ENCODE peak calls at places on chromosomes 13 and 19, in five cellular contexts. One of them, this sample, is unnamed.

GRCh38 chr19:36604656-36605100 is 435 bp upstream of the ZNF382 start:
- DNase-seq in fibroblast of lung: peak; percentile 17
- DNase-seq in glutamatergic neuron: peak; percentile 76
- DNase-seq in progenitor cell of endocrine pancreas: peak; percentile 43
- DNase-seq in lower leg skin: peak; percentile 86
- DNase-seq in this sample: peak; percentile 28

GRCh38 chr13:78604782-78605611 is 1.6 kb upstream of the POU4F1 start:
- DNase-seq in fibroblast of lung: no peak
- DNase-seq in glutamatergic neuron: peak; percentile 78
- DNase-seq in progenitor cell of endocrine pancreas: no peak
- DNase-seq in lower leg skin: no peak
- DNase-seq in this sample: no peak

GRCh38 chr13:52785721-52786120 is 46.1 kb upstream of the CNMD start:
- DNase-seq in glutamatergic neuron: no peak
- DNase-seq in lower leg skin: no peak
- DNase-seq in fibroblast of lung: no peak
- DNase-seq in progenitor cell of endocrine pancreas: no peak
- DNase-seq in this sample: no peak

GRCh38 chr13:51675385-51675784 is 91.1 kb downstream of the WDFY2 start:
- DNase-seq in lower leg skin: no peak
- DNase-seq in glutamatergic neuron: no peak
- DNase-seq in progenitor cell of endocrine pancreas: no peak
- DNase-seq in fibroblast of lung: no peak
- DNase-seq in this sample: no peak

GRCh38 chr13:23681253-23681652 is 111.0 kb downstream of the TNFRSF19 start:
- DNase-seq in lower leg skin: no peak
- DNase-seq in fibroblast of lung: peak; percentile 76
- DNase-seq in glutamatergic neuron: no peak
- DNase-seq in progenitor cell of endocrine pancreas: no peak
- DNase-seq in this sample: no peak

GRCh38 chr19:35519291-35519690 is 5.8 kb upstream of the DMKN start:
- DNase-seq in glutamatergic neuron: no peak
- DNase-seq in fibroblast of lung: peak; percentile 25
- DNase-seq in progenitor cell of endocrine pancreas: no peak
- DNase-seq in lower leg skin: no peak
- DNase-seq in this sample: no peak

GRCh38 chr19:43532571-43532961 is 422 bp upstream of the ZNF575 start:
- DNase-seq in lower leg skin: peak; percentile 88
- DNase-seq in fibroblast of lung: no peak
- DNase-seq in progenitor cell of endocrine pancreas: no peak
- DNase-seq in glutamatergic neuron: no peak
- DNase-seq in this sample: peak; percentile 14

GRCh38 chr19:55460670-55461258 is 678 bp downstream of the ISOC2 start:
- DNase-seq in glutamatergic neuron: peak; percentile 77
- DNase-seq in lower leg skin: peak; percentile 97
- DNase-seq in progenitor cell of endocrine pancreas: peak; percentile 59
- DNase-seq in fibroblast of lung: peak; percentile 82
- DNase-seq in this sample: peak; percentile 55

GRCh38 chr19:47112166-47112663 is 1.4 kb downstream of the ZC3H4 start:
- DNase-seq in glutamatergic neuron: peak; percentile 89
- DNase-seq in progenitor cell of endocrine pancreas: peak; percentile 62
- DNase-seq in fibroblast of lung: peak; percentile 88
- DNase-seq in lower leg skin: peak; percentile 96
- DNase-seq in this sample: peak; percentile 71

GRCh38 chr13:39186205-39186880 is 148.1 kb downstream of the NHLRC3 start:
- DNase-seq in lower leg skin: no peak
- DNase-seq in progenitor cell of endocrine pancreas: no peak
- DNase-seq in glutamatergic neuron: no peak
- DNase-seq in fibroblast of lung: no peak
- DNase-seq in this sample: no peak

GRCh38 chr13:41054919-41055619 is 6.2 kb upstream of the WBP4 start:
- DNase-seq in fibroblast of lung: no peak
- DNase-seq in progenitor cell of endocrine pancreas: no peak
- DNase-seq in lower leg skin: no peak
- DNase-seq in glutamatergic neuron: no peak
- DNase-seq in this sample: no peak

GRCh38 chr19:45114116-45114515 is 21.1 kb downstream of the PPP1R37 start:
- DNase-seq in progenitor cell of endocrine pancreas: no peak
- DNase-seq in fibroblast of lung: no peak
- DNase-seq in glutamatergic neuron: no peak
- DNase-seq in lower leg skin: no peak
- DNase-seq in this sample: no peak

GRCh38 chr19:5948697-5949564 is 29.0 kb downstream of the RANBP3 start:
- DNase-seq in lower leg skin: no peak
- DNase-seq in progenitor cell of endocrine pancreas: no peak
- DNase-seq in fibroblast of lung: no peak
- DNase-seq in glutamatergic neuron: no peak
- DNase-seq in this sample: no peak

GRCh38 chr19:45322311-45322710 is 364 bp downstream of the CKM start:
- DNase-seq in lower leg skin: no peak
- DNase-seq in glutamatergic neuron: peak; percentile 50
- DNase-seq in progenitor cell of endocrine pancreas: no peak
- DNase-seq in fibroblast of lung: no peak
- DNase-seq in this sample: no peak

GRCh38 chr13:33372251-33372919 is 86.8 kb upstream of the STARD13 start:
- DNase-seq in lower leg skin: no peak
- DNase-seq in progenitor cell of endocrine pancreas: no peak
- DNase-seq in glutamatergic neuron: no peak
- DNase-seq in fibroblast of lung: no peak
- DNase-seq in this sample: no peak

GRCh38 chr13:33376212-33376611 is 90.7 kb upstream of the STARD13 start:
- DNase-seq in fibroblast of lung: no peak
- DNase-seq in glutamatergic neuron: no peak
- DNase-seq in progenitor cell of endocrine pancreas: no peak
- DNase-seq in lower leg skin: no peak
- DNase-seq in this sample: no peak

GRCh38 chr13:33377825-33378224 is 92.3 kb upstream of the STARD13 start:
- DNase-seq in lower leg skin: no peak
- DNase-seq in progenitor cell of endocrine pancreas: no peak
- DNase-seq in fibroblast of lung: no peak
- DNase-seq in glutamatergic neuron: no peak
- DNase-seq in this sample: no peak

GRCh38 chr13:33373624-33374023 is 88.1 kb upstream of the STARD13 start:
- DNase-seq in progenitor cell of endocrine pancreas: no peak
- DNase-seq in glutamatergic neuron: no peak
- DNase-seq in fibroblast of lung: no peak
- DNase-seq in lower leg skin: no peak
- DNase-seq in this sample: no peak

DNA sequence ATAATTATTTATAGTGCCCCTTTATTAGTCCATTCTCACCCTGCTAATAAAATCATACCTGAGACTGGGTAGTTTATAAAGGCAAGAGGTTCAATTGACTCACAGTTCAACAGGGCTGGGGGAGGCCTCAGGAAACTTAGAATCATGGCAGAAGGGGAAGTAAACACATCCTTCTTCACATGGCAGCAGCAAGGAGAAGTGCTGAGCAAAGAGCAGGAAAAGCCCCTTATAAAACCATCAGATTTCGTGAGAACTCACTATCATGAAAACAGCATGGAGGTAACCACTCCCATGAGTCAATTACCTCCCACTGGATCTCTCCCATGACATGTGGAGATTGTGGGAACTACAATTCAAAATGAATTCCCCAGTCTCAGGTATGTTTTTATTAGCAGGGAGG is 89.9 kb upstream of the STARD13 start:
- DNase-seq in glutamatergic neuron: no peak
- DNase-seq in fibroblast of lung: no peak
- DNase-seq in progenitor cell of endocrine pancreas: no peak
- DNase-seq in lower leg skin: no peak
- DNase-seq in this sample: no peak
- TF ChIP-seq CTCF in glutamatergic neuron: no peak
- TF ChIP-seq CTCF in fibroblast of lung: no peak
- TF ChIP-seq CTCF in progenitor cell of endocrine pancreas: no peak
- TF ChIP-seq CTCF in lower leg skin: no peak
- TF ChIP-seq CTCF in this sample: peak; percentile 19

GRCh38 chr13:49099513-49099877 is 120.6 kb upstream of the MLNR start:
- DNase-seq in glutamatergic neuron: no peak
- DNase-seq in progenitor cell of endocrine pancreas: no peak
- DNase-seq in lower leg skin: no peak
- DNase-seq in fibroblast of lung: no peak
- DNase-seq in this sample: no peak

GRCh38 chr13:49097374-49097773 is 121.7 kb downstream of the FNDC3A start:
- DNase-seq in glutamatergic neuron: no peak
- DNase-seq in fibroblast of lung: peak; percentile 89
- DNase-seq in lower leg skin: no peak
- DNase-seq in progenitor cell of endocrine pancreas: no peak
- DNase-seq in this sample: no peak

GRCh38 chr13:49098198-49098597 is 121.9 kb upstream of the MLNR start:
- DNase-seq in lower leg skin: no peak
- DNase-seq in fibroblast of lung: peak; percentile 95
- DNase-seq in glutamatergic neuron: no peak
- DNase-seq in progenitor cell of endocrine pancreas: no peak
- DNase-seq in this sample: no peak

GRCh38 chr13:49100637-49101570 is 119.2 kb upstream of the MLNR start:
- DNase-seq in fibroblast of lung: no peak
- DNase-seq in lower leg skin: no peak
- DNase-seq in progenitor cell of endocrine pancreas: no peak
- DNase-seq in glutamatergic neuron: no peak
- DNase-seq in this sample: no peak

DNA sequence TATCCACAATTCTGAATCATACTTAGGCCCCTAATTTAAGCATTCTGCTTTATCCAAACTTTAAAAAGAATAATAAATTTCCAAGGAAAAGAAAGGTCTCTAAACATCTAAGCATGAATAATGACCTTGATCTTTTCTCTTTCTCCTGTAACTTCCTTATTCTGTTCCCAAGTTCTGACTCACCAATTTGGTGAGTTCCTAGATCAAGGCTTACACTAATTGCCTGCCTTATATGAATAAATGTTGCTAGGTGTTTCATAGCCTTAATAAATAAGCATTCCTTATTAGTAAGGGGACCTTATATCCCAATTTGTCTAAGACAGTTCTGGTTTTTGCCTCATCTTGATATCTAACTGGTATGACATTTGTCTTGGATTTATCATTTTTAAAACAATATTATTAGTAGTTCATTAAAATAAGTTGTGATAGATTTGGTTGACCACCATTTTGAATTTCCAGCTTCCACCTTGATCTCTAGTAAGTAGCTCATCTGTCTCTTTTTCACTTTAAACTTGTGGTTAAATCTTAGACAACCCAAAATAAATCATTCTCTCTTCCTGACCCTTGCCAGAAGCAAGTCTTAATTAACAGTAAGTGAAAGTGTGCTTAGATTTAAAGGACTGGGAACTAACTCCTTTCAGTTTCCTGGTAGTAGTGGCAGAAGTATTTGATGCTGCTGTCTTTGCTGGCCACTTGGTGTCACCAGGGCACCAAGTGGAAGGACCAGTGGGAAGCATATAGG is 121.2 kb upstream of the MLNR start:
- DNase-seq in fibroblast of lung: peak; percentile 41
- DNase-seq in glutamatergic neuron: no peak
- DNase-seq in progenitor cell of endocrine pancreas: no peak
- DNase-seq in lower leg skin: no peak
- DNase-seq in this sample: no peak
- TF ChIP-seq CTCF in fibroblast of lung: no peak
- TF ChIP-seq CTCF in glutamatergic neuron: no peak
- TF ChIP-seq CTCF in progenitor cell of endocrine pancreas: peak; percentile 50
- TF ChIP-seq CTCF in lower leg skin: no peak
- TF ChIP-seq CTCF in this sample: peak; percentile 54

DNA sequence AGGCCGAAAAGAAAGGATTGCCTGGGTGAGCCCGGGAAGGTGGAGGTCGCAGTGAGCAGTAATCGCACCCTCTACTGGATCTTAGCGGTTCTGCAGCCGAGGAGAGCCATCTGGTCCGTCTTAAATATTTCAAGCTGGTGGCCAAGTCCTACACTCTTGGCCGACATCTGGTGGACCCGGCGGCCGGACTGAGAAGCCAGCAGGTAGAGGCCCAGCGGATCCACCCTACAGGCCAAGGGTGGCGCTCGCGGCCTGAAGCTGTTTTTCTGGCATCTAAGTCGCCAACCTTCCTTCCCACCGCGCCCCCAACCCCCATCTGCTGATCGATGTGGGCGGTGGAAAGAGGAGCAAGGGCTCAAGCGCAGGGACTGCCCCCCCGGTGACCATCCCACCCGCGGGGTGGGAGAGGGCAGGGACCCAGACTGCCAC is 46.5 kb upstream of the ZNF730 start:
- DNase-seq in glutamatergic neuron: peak; percentile 48
- DNase-seq in progenitor cell of endocrine pancreas: no peak
- DNase-seq in fibroblast of lung: peak; percentile 54
- DNase-seq in lower leg skin: no peak
- DNase-seq in this sample: no peak
- TF ChIP-seq CTCF in glutamatergic neuron: peak; percentile 50
- TF ChIP-seq CTCF in progenitor cell of endocrine pancreas: no peak
- TF ChIP-seq CTCF in fibroblast of lung: peak; percentile 33
- TF ChIP-seq CTCF in lower leg skin: no peak
- TF ChIP-seq CTCF in this sample: peak; percentile 17

GRCh38 chr13:37068962-37069361 is 9.5 kb upstream of the SUPT20H start:
- DNase-seq in fibroblast of lung: peak; percentile 40
- DNase-seq in glutamatergic neuron: no peak
- DNase-seq in lower leg skin: no peak
- DNase-seq in progenitor cell of endocrine pancreas: no peak
- DNase-seq in this sample: no peak
- TF ChIP-seq CTCF in fibroblast of lung: no peak
- TF ChIP-seq CTCF in glutamatergic neuron: peak; percentile 24
- TF ChIP-seq CTCF in lower leg skin: no peak
- TF ChIP-seq CTCF in progenitor cell of endocrine pancreas: peak; percentile 24
- TF ChIP-seq CTCF in this sample: peak; percentile 47

This sample was measured in neural crest cell.